ENCODE peak calls at places on chromosomes 4 and X, in eight cellular contexts. H, D, L, R, K, X, O and Y are unnamed samples.

GRCh38 chr4:87151730-87152129 is 68.7 kb downstream of the KLHL8 start:
- DNase-seq in H (no peak), D (no peak), L (no peak), R (no peak), K (no peak), X (no peak), O (no peak), Y (no peak)

GRCh38 chrX:6052111-6052745 is 176.4 kb downstream of the NLGN4X start:
- DNase-seq in H (no peak), D (no peak), L (no peak), R (no peak), K (no peak), X (no peak), O (no peak), Y (no peak)

GRCh38 chr4:91958651-91959050 is 345.1 kb upstream of the GRID2 start:
- DNase-seq in H (no peak), D (no peak), L (peak; percentile 6), R (no peak), K (no peak), X (no peak), O (no peak), Y (no peak)

GRCh38 chrX:113370001-113370400 is 529.4 kb upstream of the AMOT start:
- DNase-seq in H (no peak), D (no peak), L (no peak), R (no peak), K (no peak), X (no peak), O (no peak), Y (no peak)

GRCh38 chr4:119118397-119118796 is 17.2 kb upstream of the MYOZ2 start:
- DNase-seq in H (no peak), D (no peak), L (no peak), R (no peak), K (no peak), X (no peak), O (no peak), Y (no peak)

GRCh38 chr4:2449511-2450392 is 19.2 kb upstream of the RNF4 start:
- DNase-seq in H (peak; percentile 40), D (no peak), L (no peak), R (no peak), K (no peak), X (no peak), O (no peak), Y (no peak)

GRCh38 chr4:126354784-126355183 is 1040.0 kb downstream of the FAT4 start:
- DNase-seq in H (no peak), D (no peak), L (no peak), R (no peak), K (no peak), X (no peak), O (no peak), Y (no peak)

GRCh38 chr4:90958256-90958895 is 831.2 kb downstream of the CCSER1 start:
- DNase-seq in H (no peak), D (no peak), L (peak; percentile 69), R (no peak), K (no peak), X (no peak), O (no peak), Y (no peak)

GRCh38 chrX:118637997-118638396 is 89.4 kb upstream of the IL13RA1 start:
- DNase-seq in H (no peak), D (no peak), L (peak; percentile 3), R (no peak), K (no peak), X (no peak), O (no peak), Y (no peak)

GRCh38 chrX:16130707-16131106 is 7.3 kb downstream of the GRPR start:
- DNase-seq in H (no peak), D (peak; percentile 60), L (no peak), R (no peak), K (no peak), X (no peak), O (no peak), Y (no peak)

GRCh38 chr4:37451646-37452045 is 207.1 kb downstream of the NWD2 start:
- DNase-seq in H (no peak), D (no peak), L (no peak), R (no peak), K (no peak), X (no peak), O (no peak), Y (no peak)

GRCh38 chr4:37450911-37451310 is 206.4 kb downstream of the NWD2 start:
- DNase-seq in H (no peak), D (peak; percentile 31), L (no peak), R (no peak), K (no peak), X (no peak), O (no peak), Y (no peak)

GRCh38 chr4:37453361-37454262 is 209.1 kb downstream of the NWD2 start:
- DNase-seq in H (peak; percentile 89), D (peak; percentile 80), L (no peak), R (peak; percentile 65), K (peak; percentile 84), X (no peak), O (no peak), Y (no peak)

GRCh38 chr4:37454263-37454800 is 209.8 kb downstream of the NWD2 start:
- DNase-seq in H (no peak), D (peak; percentile 43), L (no peak), R (peak; percentile 17), K (no peak), X (no peak), O (no peak), Y (no peak)

DNA sequence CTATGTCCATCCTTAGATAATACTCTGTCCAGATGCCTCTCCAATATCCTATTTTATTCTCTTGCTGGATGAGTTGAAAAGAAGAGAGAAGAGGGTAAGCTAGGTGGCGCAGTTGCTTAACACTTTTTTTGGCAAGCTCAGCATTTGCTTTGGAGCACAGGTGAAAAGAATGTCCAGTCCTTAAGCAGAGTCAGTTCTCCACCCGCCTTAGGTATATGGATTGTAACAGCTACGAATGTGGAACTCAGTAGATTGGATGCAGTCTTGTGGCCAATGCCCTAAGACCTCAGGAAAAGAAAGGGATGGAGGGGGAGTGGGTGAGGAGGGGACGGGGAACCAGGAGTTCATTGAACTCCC is 208.4 kb downstream of the NWD2 start:
- DNase-seq in H (no peak), D (peak; percentile 76), L (peak; percentile 48), R (peak; percentile 78), K (peak; percentile 85), X (no peak), O (no peak), Y (no peak)
- TF ChIP-seq CTCF in H (peak; percentile 46), D (peak; percentile 46), L (peak; percentile 45), R (peak; percentile 29), K (peak; percentile 31), X (peak; percentile 19), O (no peak), Y (peak; percentile 55)

DNA sequence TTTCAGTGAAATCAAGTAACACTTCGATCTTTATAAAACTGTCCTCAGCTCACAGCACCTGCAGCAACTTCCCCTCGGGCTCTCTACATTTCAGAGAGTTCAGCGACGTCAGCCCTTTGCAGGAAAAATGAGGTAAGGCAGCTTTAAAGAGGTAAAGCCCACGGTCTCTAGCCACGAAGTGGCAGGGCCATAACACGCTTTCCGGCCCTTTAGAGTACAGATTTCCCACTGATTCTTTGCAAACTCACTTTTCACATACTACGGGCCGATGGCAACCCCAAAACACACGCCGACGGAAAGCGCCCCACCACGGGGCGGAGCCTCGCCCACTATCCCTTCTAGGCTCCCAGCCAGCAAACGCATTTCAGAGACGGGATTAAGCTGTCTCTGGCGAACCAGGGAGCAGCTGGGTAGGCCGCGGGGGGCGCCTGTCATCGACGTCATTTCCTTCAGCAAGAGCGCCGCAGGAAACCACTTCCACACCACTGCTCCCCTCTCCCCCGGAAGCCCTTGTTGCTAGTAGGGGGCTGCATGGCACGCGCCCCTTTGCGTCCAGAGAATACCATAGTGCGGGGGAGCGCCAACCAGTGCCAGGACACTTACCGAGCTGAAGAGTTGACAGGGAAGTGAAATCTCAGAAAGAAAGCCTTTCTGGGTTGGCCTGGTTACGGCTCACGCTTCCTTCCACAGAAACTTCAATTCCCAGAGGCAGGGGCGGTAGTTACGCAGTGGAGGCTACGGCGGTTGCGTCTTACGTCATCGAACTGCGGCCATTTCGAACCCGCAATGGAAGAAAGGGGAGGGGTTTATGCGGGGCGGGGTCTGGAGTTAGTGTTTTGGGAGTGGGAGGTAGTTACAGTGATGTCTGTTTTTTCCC is at the start of gene TRMT10A:
- DNase-seq in H (peak; percentile 99), D (peak; percentile 95), L (peak; percentile 98), R (peak; percentile 83), K (peak; percentile 98), X (peak; percentile 94), O (peak; percentile 99), Y (peak; percentile 98)
- TF ChIP-seq CTCF in H (no peak), D (no peak), L (no peak), R (no peak), K (no peak), X (no peak), O (no peak), Y (peak; percentile 16)

DNA sequence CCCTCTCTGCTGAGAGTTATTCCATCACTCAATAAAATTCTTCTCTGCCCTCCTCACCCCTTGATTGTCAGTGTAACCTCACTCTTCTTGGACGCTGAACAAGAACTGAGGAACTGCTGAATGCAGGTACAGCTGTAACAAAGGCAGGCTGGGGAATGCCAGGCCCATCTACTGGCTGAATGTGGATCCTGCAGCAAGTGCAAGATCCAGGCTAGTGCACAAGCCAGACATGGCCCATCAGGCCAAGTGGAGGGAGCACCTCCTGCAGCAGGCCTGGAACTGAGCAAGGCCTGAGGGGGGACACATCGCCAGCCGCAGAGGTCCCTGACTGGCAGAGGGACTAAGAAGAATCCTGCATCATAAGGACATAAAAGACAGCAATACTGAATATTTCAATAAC is 411.8 kb upstream of the PCDH10 start:
- DNase-seq in H (no peak), D (no peak), L (no peak), R (no peak), K (no peak), X (no peak), O (no peak), Y (no peak)
- TF ChIP-seq CTCF in H (no peak), D (no peak), L (no peak), R (no peak), K (no peak), X (no peak), O (no peak), Y (no peak)

GRCh38 chrX:77162777-77163176 is 284.4 kb upstream of the FGF16 start:
- DNase-seq in H (no peak), D (no peak), L (no peak), R (no peak), K (no peak), X (no peak), O (no peak), Y (no peak)

DNA sequence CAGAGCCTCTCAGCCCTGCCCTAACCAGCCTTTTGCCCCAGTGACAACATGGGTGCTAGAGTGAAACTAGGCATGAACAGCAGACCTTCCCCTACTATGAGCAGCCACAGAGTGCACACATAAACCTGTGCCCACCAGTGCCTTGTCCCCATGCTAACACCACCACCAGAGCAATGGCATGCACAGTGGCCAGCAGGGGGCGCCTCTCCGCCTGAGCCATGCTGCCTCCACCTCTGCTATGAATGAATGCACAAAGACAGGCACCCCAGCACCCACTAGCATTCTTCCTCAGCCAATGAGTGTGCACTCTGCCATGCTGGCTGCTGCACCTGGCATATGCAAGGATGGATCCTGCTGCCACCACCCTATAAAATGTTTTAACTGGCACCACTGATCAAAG is 286.9 kb upstream of the FGF16 start:
- DNase-seq in H (peak; percentile 48), D (no peak), L (no peak), R (no peak), K (no peak), X (no peak), O (no peak), Y (no peak)
- TF ChIP-seq CTCF in H (peak; percentile 22), D (no peak), L (peak; percentile 20), R (no peak), K (peak; percentile 33), X (peak; percentile 27), O (no peak), Y (peak; percentile 16)

GRCh38 chr4:146458594-146458993 is 63.1 kb downstream of the SLC10A7 start:
- DNase-seq in H (no peak), D (no peak), L (no peak), R (peak; percentile 15), K (no peak), X (no peak), O (no peak), Y (no peak)
- TF ChIP-seq CTCF in H (no peak), D (no peak), L (no peak), R (no peak), K (no peak), X (no peak), O (no peak), Y (no peak)